ENCODE peak calls at places on chromosome 1, in four cellular contexts. G is H9, V is neuronal stem cell, A is IMR-90. D is an unnamed sample.

GRCh38 chr1:229855999-229856650 is 210.9 kb upstream of the GALNT2 start:
- DNase-seq in A (no peak), G (no peak), V (no peak), D (no peak)

GRCh38 chr1:233015965-233016364 is 65.6 kb downstream of the NTPCR start:
- DNase-seq in V (no peak), A (no peak), G (no peak), D (no peak)

GRCh38 chr1:65813956-65814355 is 21.3 kb downstream of the PDE4B start:
- DNase-seq in V (no peak), G (no peak), A (peak; percentile 49), D (no peak)

GRCh38 chr1:54716299-54717047 is 812 bp downstream of the TTC4 start:
- DNase-seq in G (no peak), V (no peak), A (peak; percentile 81), D (no peak)

GRCh38 chr1:187051618-187052232 is 223.0 kb downstream of the PLA2G4A start:
- DNase-seq in A (peak; percentile 58), G (no peak), V (peak; percentile 42), D (peak; percentile 40)

GRCh38 chr1:211591980-211592493 is 13.1 kb upstream of the SLC30A1 start:
- DNase-seq in A (peak; percentile 89), V (no peak), G (no peak), D (peak; percentile 91)

GRCh38 chr1:88608139-88608943 is 75.7 kb upstream of the PKN2 start:
- DNase-seq in V (peak; percentile 5), A (peak; percentile 37), G (no peak), D (peak; percentile 39)

GRCh38 chr1:92877792-92878191 is 46.0 kb downstream of the RPL5 start:
- DNase-seq in A (peak; percentile 46), V (no peak), G (no peak), D (peak; percentile 6)

GRCh38 chr1:199978408-199978940 is 49.0 kb upstream of the NR5A2 start:
- DNase-seq in V (no peak), A (peak; percentile 2), G (no peak), D (peak; percentile 1)

GRCh38 chr1:187078916-187079315 is 250.2 kb downstream of the PLA2G4A start:
- DNase-seq in V (no peak), G (no peak), A (no peak), D (no peak)

GRCh38 chr1:47934243-47934805 is 62.9 kb downstream of the TRABD2B start:
- DNase-seq in V (no peak), A (no peak), G (peak; percentile 41), D (peak; percentile 2)

GRCh38 chr1:229843627-229844238 is 217.7 kb downstream of the URB2 start:
- DNase-seq in A (no peak), V (no peak), G (no peak), D (peak; percentile 60)

GRCh38 chr1:245751671-245752070 is 596.9 kb downstream of the KIF26B start:
- DNase-seq in V (no peak), A (no peak), G (no peak), D (no peak)

GRCh38 chr1:66464802-66465201 is 69.2 kb upstream of the SGIP1 start:
- DNase-seq in V (no peak), A (peak; percentile 99), G (no peak), D (peak; percentile 87)

GRCh38 chr1:185663771-185664296 is 70.4 kb upstream of the HMCN1 start:
- DNase-seq in A (no peak), V (no peak), G (no peak), D (no peak)

GRCh38 chr1:29282924-29283803 is 46.8 kb downstream of the PTPRU start:
- DNase-seq in A (peak; percentile 40), G (peak; percentile 99), V (peak; percentile 96), D (peak; percentile 86)

GRCh38 chr1:53890522-53890941 is 935 bp upstream of the YIPF1 start:
- DNase-seq in A (no peak), V (no peak), G (no peak), D (no peak)

GRCh38 chr1:66532798-66533783 is 862 bp upstream of the SGIP1 start:
- DNase-seq in G (peak; percentile 39), V (peak; percentile 38), A (peak; percentile 98), D (peak; percentile 93)

GRCh38 chr1:19208710-19209438 is 1.2 kb downstream of the UBR4 start:
- DNase-seq in A (peak; percentile 91), G (no peak), V (no peak), D (peak; percentile 83)

GRCh38 chr1:202643397-202644218 is 66.6 kb downstream of the SYT2 start:
- DNase-seq in G (no peak), V (no peak), A (no peak), D (peak; percentile 18)

GRCh38 chr1:186892936-186893335 is 64.2 kb downstream of the PLA2G4A start:
- DNase-seq in A (no peak), V (no peak), G (no peak), D (no peak)

GRCh38 chr1:32892368-32893197 is 6.3 kb downstream of the HPCA start:
- DNase-seq in G (peak; percentile 90), A (no peak), V (no peak), D (no peak)

GRCh38 chr1:203127672-203128611 is at the start of gene ADORA1:
- DNase-seq in G (peak; percentile 80), V (peak; percentile 57), A (peak; percentile 41), D (peak; percentile 74)

GRCh38 chr1:206556047-206556747 is 48.9 kb downstream of the RASSF5 start:
- DNase-seq in A (no peak), G (no peak), V (no peak), D (no peak)

GRCh38 chr1:14149431-14149830 is 449.1 kb upstream of the KAZN start:
- DNase-seq in V (no peak), A (no peak), G (no peak), D (no peak)

GRCh38 chr1:1308756-1309524 is 543 bp downstream of the PUSL1 start:
- DNase-seq in G (peak; percentile 51), V (no peak), A (no peak), D (no peak)

GRCh38 chr1:164320780-164321683 is 238.0 kb upstream of the PBX1 start:
- DNase-seq in G (peak; percentile 63), V (peak; percentile 47), A (no peak), D (peak; percentile 2)

GRCh38 chr1:240575976-240576666 is 35.8 kb downstream of the GREM2 start:
- DNase-seq in G (no peak), A (peak; percentile 60), V (no peak), D (peak; percentile 75)

GRCh38 chr1:27292111-27292510 is 29.9 kb upstream of the TMEM222 start:
- DNase-seq in A (peak; percentile 49), G (no peak), V (no peak), D (peak; percentile 22)

GRCh38 chr1:17768651-17769241 is 13.6 kb downstream of the ACTL8 start:
- DNase-seq in G (no peak), A (peak; percentile 92), V (no peak), D (peak; percentile 84)

GRCh38 chr1:32622806-32623694 is 27.3 kb downstream of the ZBTB8OS start:
- DNase-seq in V (no peak), A (no peak), G (no peak), D (no peak)

GRCh38 chr1:8202182-8202905 is 115.6 kb upstream of the SLC45A1 start:
- DNase-seq in V (no peak), A (peak; percentile 97), G (peak; percentile 61), D (peak; percentile 72)

GRCh38 chr1:40651138-40651857 is 14.2 kb downstream of the RIMS3 start:
- DNase-seq in V (no peak), A (no peak), G (no peak), D (no peak)

GRCh38 chr1:53190210-53190611 is 6.4 kb upstream of the CPT2 start:
- DNase-seq in G (no peak), A (no peak), V (no peak), D (no peak)

GRCh38 chr1:8015809-8016165 is 10.3 kb downstream of the ERRFI1 start:
- DNase-seq in G (no peak), A (no peak), V (no peak), D (peak; percentile 53)

GRCh38 chr1:52915211-52915854 is 6.2 kb downstream of the ECHDC2 start:
- DNase-seq in V (no peak), A (no peak), G (no peak), D (no peak)

GRCh38 chr1:39395357-39395831 is 96.0 kb upstream of the BMP8A start:
- DNase-seq in A (peak; percentile 90), V (no peak), G (no peak), D (peak; percentile 79)

GRCh38 chr1:245298781-245299180 is 144.0 kb downstream of the KIF26B start:
- DNase-seq in G (no peak), A (no peak), V (no peak), D (no peak)

DNA sequence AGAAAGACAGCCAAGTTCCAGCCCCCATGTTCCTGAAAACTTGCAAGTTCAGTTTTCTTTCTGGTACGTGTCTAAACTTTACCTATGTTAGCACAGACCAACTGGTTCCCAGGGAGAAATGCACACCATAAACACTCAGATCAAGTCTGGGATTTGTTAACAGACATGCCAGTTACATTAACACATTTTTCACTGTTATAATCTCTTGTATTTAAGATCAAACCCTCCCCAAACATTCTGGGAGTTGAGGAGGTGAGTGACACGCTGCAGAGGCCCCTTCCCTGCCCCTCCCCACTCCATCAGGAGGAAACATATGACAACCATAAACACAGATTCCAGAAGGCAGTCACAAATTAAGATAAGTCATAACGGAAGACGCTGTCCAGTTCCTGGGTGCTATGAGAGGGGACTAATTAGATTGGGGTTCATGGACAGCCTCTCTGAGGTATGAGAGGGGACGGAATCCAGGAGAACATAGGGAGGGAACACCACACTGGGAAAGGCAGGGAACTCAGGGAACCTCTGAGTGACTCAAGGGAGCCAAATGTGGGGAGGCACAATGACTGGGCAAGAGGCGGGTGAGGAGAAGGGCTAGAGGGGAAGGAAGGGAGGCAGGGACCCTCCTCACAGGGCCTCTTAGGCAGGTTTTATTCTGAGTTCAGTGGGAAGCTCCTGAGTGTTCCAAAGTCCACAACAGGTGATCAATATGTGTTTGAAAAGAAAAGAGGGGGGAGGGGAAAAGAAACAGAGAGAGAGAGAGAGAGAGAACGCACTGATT is 25.0 kb downstream of the DUSP10 start:
- DNase-seq in A (no peak), G (no peak), V (no peak), D (peak; percentile 60)
- H4K91ac ChIP-seq in A (peak overlapping the region; percentile 75), G (no peak overlapping the region), V (no peak overlapping the region), D (peak overlapping the region; percentile 98)

GRCh38 chr1:183609313-183609712 is 19.1 kb upstream of the NCF2 start:
- DNase-seq in A (peak; percentile 81), G (no peak), V (no peak), D (peak; percentile 73)

GRCh38 chr1:183607322-183607980 is 17.2 kb upstream of the NCF2 start:
- DNase-seq in V (no peak), A (no peak), G (no peak), D (no peak)

GRCh38 chr1:183612407-183612806 is 22.1 kb upstream of the NCF2 start:
- DNase-seq in A (no peak), V (no peak), G (no peak), D (no peak)

GRCh38 chr1:183611021-183611420 is 20.8 kb upstream of the NCF2 start:
- DNase-seq in A (no peak), V (no peak), G (no peak), D (no peak)

GRCh38 chr1:183610053-183610452 is 19.8 kb upstream of the NCF2 start:
- DNase-seq in V (no peak), A (no peak), G (no peak), D (no peak)
- H3K4me2 ChIP-seq in V (peak overlapping the region; percentile 11), A (no peak overlapping the region), G (no peak overlapping the region), D (no peak overlapping the region)

GRCh38 chr1:5831600-5832335 is 160.5 kb downstream of the NPHP4 start:
- DNase-seq in G (peak; percentile 65), V (no peak), A (no peak), D (no peak)
- H2BK120ac ChIP-seq in G (no peak overlapping the region), V (no peak overlapping the region), A (no peak overlapping the region), D (no peak overlapping the region)

GRCh38 chr1:178998295-178998694 is 27.4 kb upstream of the FAM20B start:
- DNase-seq in G (no peak), V (no peak), A (no peak), D (no peak)

GRCh38 chr1:178997428-178997827 is 28.3 kb upstream of the FAM20B start:
- DNase-seq in G (no peak), V (no peak), A (no peak), D (no peak)

GRCh38 chr1:178999061-178999460 is 26.6 kb upstream of the FAM20B start:
- DNase-seq in G (no peak), A (no peak), V (no peak), D (no peak)

GRCh38 chr1:178993559-178993958 is 32.1 kb upstream of the FAM20B start:
- DNase-seq in V (no peak), G (no peak), A (no peak), D (no peak)
- H4K91ac ChIP-seq in V (no peak overlapping the region), G (no peak overlapping the region), A (no peak overlapping the region), D (no peak overlapping the region)

D was measured in mesenchymal stem cell.